ENCODE peak calls at places on chromosomes 5 and 9, in four cellular contexts. W is C1 segment of cervical spinal cord, P is HEK293T, V is T1000. H is an unnamed sample.

GRCh38 chr9:92961627-92962302 is 14.4 kb downstream of the FGD3 start:
- DNase-seq in W (no peak), P (no peak), V (no peak), H (no peak)

GRCh38 chr5:133884525-133885311 is 83.7 kb downstream of the C5orf15 start:
- DNase-seq in W (no peak), P (no peak), V (no peak), H (no peak)

GRCh38 chr5:169667896-169668674 is 31.0 kb downstream of the DOCK2 start:
- DNase-seq in W (no peak), P (no peak), V (peak), H (no peak)

GRCh38 chr9:99040911-99041582 is 63.9 kb upstream of the TGFBR1 start:
- DNase-seq in W (no peak), P (no peak), V (peak), H (no peak)

GRCh38 chr5:97452646-97453045 is 269.6 kb upstream of the RIOK2 start:
- DNase-seq in W (no peak), P (no peak), V (no peak), H (no peak)

GRCh38 chr9:130451509-130452388 is 7.0 kb downstream of the ASS1 start:
- DNase-seq in W (no peak), P (peak), V (peak), H (peak)

GRCh38 chr9:13941686-13942085 is 372.3 kb downstream of the NFIB start:
- DNase-seq in W (no peak), P (no peak), V (no peak), H (no peak)

GRCh38 chr9:137273095-137273490 is 4.4 kb upstream of the TOR4A start:
- DNase-seq in W (no peak), P (no peak), V (no peak), H (no peak)

GRCh38 chr9:134185536-134186011 is 21.2 kb upstream of the RNU6ATAC start:
- DNase-seq in W (no peak), P (no peak), V (no peak), H (peak)

GRCh38 chr5:57889558-57889957 is 406.9 kb upstream of the ACTBL2 start:
- DNase-seq in W (no peak), P (no peak), V (peak), H (no peak)

GRCh38 chr5:142540774-142541466 is 145.0 kb downstream of the FGF1 start:
- DNase-seq in W (no peak), P (no peak), V (no peak), H (no peak)

GRCh38 chr5:40410231-40410861 is 269.4 kb upstream of the PTGER4 start:
- DNase-seq in W (no peak), P (no peak), V (no peak), H (no peak)